ENCODE peak calls at places on chromosomes 13 and 19, in nine cellular contexts. One of them, this sample, is unnamed.

GRCh38 chr13:27953671-27954405 is 15.3 kb downstream of the CDX2 start:
- DNase-seq in tibial artery: peak; percentile 49
- DNase-seq in fibroblast of mammary gland: peak; percentile 57
- DNase-seq in mammary epithelial cell: peak; percentile 69
- DNase-seq in AG09309: peak; percentile 7
- DNase-seq in breast epithelium: no peak
- DNase-seq in pancreas: peak; percentile 83
- DNase-seq in natural killer cell: peak; percentile 48
- DNase-seq in left lung: peak; percentile 66
- DNase-seq in this sample: no peak

GRCh38 chr13:80386001-80386400 is 45.1 kb upstream of the SPRY2 start:
- DNase-seq in pancreas: no peak
- DNase-seq in tibial artery: no peak
- DNase-seq in mammary epithelial cell: no peak
- DNase-seq in breast epithelium: no peak
- DNase-seq in AG09309: no peak
- DNase-seq in natural killer cell: peak; percentile 28
- DNase-seq in fibroblast of mammary gland: no peak
- DNase-seq in left lung: no peak
- DNase-seq in this sample: no peak

GRCh38 chr19:56595548-56595899 is 422 bp downstream of the ZNF71 start:
- DNase-seq in tibial artery: no peak
- DNase-seq in fibroblast of mammary gland: peak; percentile 17
- DNase-seq in breast epithelium: no peak
- DNase-seq in mammary epithelial cell: no peak
- DNase-seq in pancreas: no peak
- DNase-seq in left lung: no peak
- DNase-seq in natural killer cell: no peak
- DNase-seq in AG09309: no peak
- DNase-seq in this sample: no peak

GRCh38 chr19:13937479-13938360 is 497 bp downstream of the PODNL1 start:
- DNase-seq in AG09309: no peak
- DNase-seq in natural killer cell: no peak
- DNase-seq in tibial artery: no peak
- DNase-seq in pancreas: no peak
- DNase-seq in left lung: no peak
- DNase-seq in fibroblast of mammary gland: no peak
- DNase-seq in mammary epithelial cell: no peak
- DNase-seq in breast epithelium: no peak
- DNase-seq in this sample: no peak

GRCh38 chr19:23263870-23264590 is 13.8 kb upstream of the ZNF724 start:
- DNase-seq in mammary epithelial cell: peak; percentile 22
- DNase-seq in tibial artery: no peak
- DNase-seq in AG09309: no peak
- DNase-seq in left lung: no peak
- DNase-seq in natural killer cell: no peak
- DNase-seq in fibroblast of mammary gland: peak; percentile 43
- DNase-seq in pancreas: no peak
- DNase-seq in breast epithelium: no peak
- DNase-seq in this sample: no peak

GRCh38 chr19:50008532-50008931 is 16.6 kb downstream of the VRK3 start:
- DNase-seq in pancreas: no peak
- DNase-seq in natural killer cell: no peak
- DNase-seq in breast epithelium: no peak
- DNase-seq in tibial artery: no peak
- DNase-seq in AG09309: no peak
- DNase-seq in left lung: no peak
- DNase-seq in mammary epithelial cell: no peak
- DNase-seq in fibroblast of mammary gland: no peak
- DNase-seq in this sample: no peak

GRCh38 chr13:40508112-40508511 is 158.3 kb downstream of the FOXO1 start:
- DNase-seq in left lung: no peak
- DNase-seq in pancreas: no peak
- DNase-seq in natural killer cell: no peak
- DNase-seq in AG09309: peak; percentile 33
- DNase-seq in fibroblast of mammary gland: peak; percentile 72
- DNase-seq in mammary epithelial cell: peak; percentile 45
- DNase-seq in breast epithelium: no peak
- DNase-seq in tibial artery: no peak
- DNase-seq in this sample: no peak

GRCh38 chr19:40231544-40232424 is 5.3 kb upstream of the CCNP start:
- DNase-seq in AG09309: no peak
- DNase-seq in tibial artery: no peak
- DNase-seq in pancreas: no peak
- DNase-seq in fibroblast of mammary gland: no peak
- DNase-seq in left lung: no peak
- DNase-seq in mammary epithelial cell: no peak
- DNase-seq in breast epithelium: no peak
- DNase-seq in natural killer cell: no peak
- DNase-seq in this sample: no peak

GRCh38 chr19:55704494-55705245 is 29.6 kb downstream of the EPN1 start:
- DNase-seq in left lung: no peak
- DNase-seq in tibial artery: no peak
- DNase-seq in natural killer cell: no peak
- DNase-seq in breast epithelium: no peak
- DNase-seq in mammary epithelial cell: no peak
- DNase-seq in AG09309: no peak
- DNase-seq in pancreas: no peak
- DNase-seq in fibroblast of mammary gland: peak; percentile 1
- DNase-seq in this sample: no peak

GRCh38 chr19:7534531-7534980 is 961 bp upstream of the PNPLA6 start:
- DNase-seq in fibroblast of mammary gland: peak; percentile 83
- DNase-seq in AG09309: peak; percentile 64
- DNase-seq in natural killer cell: no peak
- DNase-seq in pancreas: peak; percentile 40
- DNase-seq in breast epithelium: no peak
- DNase-seq in mammary epithelial cell: peak; percentile 36
- DNase-seq in left lung: peak; percentile 72
- DNase-seq in tibial artery: peak; percentile 86
- DNase-seq in this sample: no peak

GRCh38 chr13:48679941-48680630 is 26.4 kb downstream of the CYSLTR2 start:
- DNase-seq in breast epithelium: no peak
- DNase-seq in pancreas: no peak
- DNase-seq in natural killer cell: no peak
- DNase-seq in mammary epithelial cell: no peak
- DNase-seq in fibroblast of mammary gland: no peak
- DNase-seq in left lung: no peak
- DNase-seq in AG09309: no peak
- DNase-seq in tibial artery: no peak
- DNase-seq in this sample: no peak

GRCh38 chr13:99916366-99917103 is 55.0 kb downstream of the ZIC5 start:
- DNase-seq in tibial artery: no peak
- DNase-seq in left lung: no peak
- DNase-seq in natural killer cell: no peak
- DNase-seq in breast epithelium: no peak
- DNase-seq in fibroblast of mammary gland: peak; percentile 76
- DNase-seq in mammary epithelial cell: peak; percentile 66
- DNase-seq in AG09309: peak; percentile 57
- DNase-seq in pancreas: peak; percentile 33
- DNase-seq in this sample: peak; percentile 80

GRCh38 chr13:99923877-99924582 is 47.5 kb downstream of the ZIC5 start:
- DNase-seq in AG09309: no peak
- DNase-seq in natural killer cell: no peak
- DNase-seq in mammary epithelial cell: no peak
- DNase-seq in tibial artery: no peak
- DNase-seq in fibroblast of mammary gland: no peak
- DNase-seq in pancreas: no peak
- DNase-seq in left lung: no peak
- DNase-seq in breast epithelium: no peak
- DNase-seq in this sample: no peak

GRCh38 chr13:99922631-99923404 is 48.7 kb downstream of the ZIC5 start:
- DNase-seq in mammary epithelial cell: no peak
- DNase-seq in fibroblast of mammary gland: no peak
- DNase-seq in tibial artery: no peak
- DNase-seq in natural killer cell: no peak
- DNase-seq in pancreas: no peak
- DNase-seq in left lung: no peak
- DNase-seq in AG09309: no peak
- DNase-seq in breast epithelium: no peak
- DNase-seq in this sample: no peak

DNA sequence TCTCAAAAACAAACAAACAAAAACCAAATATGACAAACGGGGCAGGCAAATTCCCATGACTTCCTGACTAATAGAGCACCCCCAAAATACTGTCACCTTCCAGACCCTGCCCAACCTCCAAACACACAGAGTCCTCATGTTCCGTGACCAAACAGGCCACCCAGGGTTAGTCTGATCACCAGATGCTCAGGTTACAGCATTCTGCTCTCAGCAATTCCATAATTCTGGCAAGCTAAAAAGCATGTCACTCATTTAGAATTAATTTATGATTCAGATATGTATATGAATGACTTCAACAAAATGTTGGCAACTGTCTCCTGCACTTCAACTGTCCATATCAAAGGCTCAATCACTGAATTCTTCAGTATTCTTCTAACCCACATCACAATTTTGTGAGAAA is 52.4 kb downstream of the ZIC5 start:
- DNase-seq in fibroblast of mammary gland: no peak
- DNase-seq in mammary epithelial cell: no peak
- DNase-seq in natural killer cell: no peak
- DNase-seq in pancreas: no peak
- DNase-seq in left lung: no peak
- DNase-seq in tibial artery: no peak
- DNase-seq in AG09309: no peak
- DNase-seq in breast epithelium: no peak
- DNase-seq in this sample: no peak
- TF ChIP-seq CTCF in fibroblast of mammary gland: no peak
- TF ChIP-seq CTCF in mammary epithelial cell: no peak
- TF ChIP-seq CTCF in natural killer cell: no peak
- TF ChIP-seq CTCF in pancreas: no peak
- TF ChIP-seq CTCF in left lung: no peak
- TF ChIP-seq CTCF in tibial artery: no peak
- TF ChIP-seq CTCF in AG09309: no peak
- TF ChIP-seq CTCF in breast epithelium: no peak
- TF ChIP-seq CTCF in this sample: no peak

GRCh38 chr19:18230941-18231734 is 4.9 kb upstream of the PDE4C start:
- DNase-seq in fibroblast of mammary gland: no peak
- DNase-seq in tibial artery: no peak
- DNase-seq in natural killer cell: no peak
- DNase-seq in pancreas: no peak
- DNase-seq in mammary epithelial cell: no peak
- DNase-seq in breast epithelium: no peak
- DNase-seq in AG09309: no peak
- DNase-seq in left lung: no peak
- DNase-seq in this sample: no peak

GRCh38 chr19:18231775-18232174 is 5.5 kb upstream of the PDE4C start:
- DNase-seq in breast epithelium: no peak
- DNase-seq in left lung: no peak
- DNase-seq in AG09309: no peak
- DNase-seq in tibial artery: no peak
- DNase-seq in mammary epithelial cell: no peak
- DNase-seq in pancreas: no peak
- DNase-seq in natural killer cell: no peak
- DNase-seq in fibroblast of mammary gland: no peak
- DNase-seq in this sample: no peak

GRCh38 chr19:18233224-18233825 is 7.1 kb upstream of the PDE4C start:
- DNase-seq in mammary epithelial cell: peak; percentile 43
- DNase-seq in fibroblast of mammary gland: peak; percentile 25
- DNase-seq in tibial artery: no peak
- DNase-seq in pancreas: no peak
- DNase-seq in breast epithelium: no peak
- DNase-seq in AG09309: no peak
- DNase-seq in left lung: no peak
- DNase-seq in natural killer cell: peak; percentile 65
- DNase-seq in this sample: no peak

GRCh38 chr19:18234194-18234593 is 8.0 kb upstream of the PDE4C start:
- DNase-seq in AG09309: no peak
- DNase-seq in left lung: no peak
- DNase-seq in pancreas: no peak
- DNase-seq in natural killer cell: no peak
- DNase-seq in fibroblast of mammary gland: no peak
- DNase-seq in tibial artery: no peak
- DNase-seq in mammary epithelial cell: no peak
- DNase-seq in breast epithelium: no peak
- DNase-seq in this sample: peak; percentile 78

GRCh38 chr19:18232540-18233223 is 6.4 kb upstream of the PDE4C start:
- DNase-seq in fibroblast of mammary gland: no peak
- DNase-seq in mammary epithelial cell: no peak
- DNase-seq in pancreas: no peak
- DNase-seq in natural killer cell: no peak
- DNase-seq in breast epithelium: no peak
- DNase-seq in left lung: no peak
- DNase-seq in tibial artery: no peak
- DNase-seq in AG09309: no peak
- DNase-seq in this sample: peak; percentile 72
- TF ChIP-seq CTCF in fibroblast of mammary gland: no peak
- TF ChIP-seq CTCF in mammary epithelial cell: peak; percentile 12
- TF ChIP-seq CTCF in pancreas: no peak
- TF ChIP-seq CTCF in natural killer cell: no peak
- TF ChIP-seq CTCF in breast epithelium: no peak
- TF ChIP-seq CTCF in left lung: no peak
- TF ChIP-seq CTCF in tibial artery: no peak
- TF ChIP-seq CTCF in AG09309: no peak
- TF ChIP-seq CTCF in this sample: no peak

GRCh38 chr19:38555200-38555599 is 62.6 kb downstream of the MAP4K1 start:
- DNase-seq in pancreas: no peak
- DNase-seq in mammary epithelial cell: no peak
- DNase-seq in fibroblast of mammary gland: no peak
- DNase-seq in natural killer cell: no peak
- DNase-seq in breast epithelium: no peak
- DNase-seq in tibial artery: no peak
- DNase-seq in left lung: no peak
- DNase-seq in AG09309: no peak
- DNase-seq in this sample: no peak

GRCh38 chr19:38559428-38560401 is 58.0 kb downstream of the MAP4K1 start:
- DNase-seq in left lung: no peak
- DNase-seq in tibial artery: no peak
- DNase-seq in natural killer cell: no peak
- DNase-seq in breast epithelium: no peak
- DNase-seq in mammary epithelial cell: peak; percentile 99
- DNase-seq in pancreas: no peak
- DNase-seq in fibroblast of mammary gland: no peak
- DNase-seq in AG09309: no peak
- DNase-seq in this sample: no peak

GRCh38 chr19:38557205-38557799 is 60.5 kb downstream of the MAP4K1 start:
- DNase-seq in tibial artery: no peak
- DNase-seq in AG09309: no peak
- DNase-seq in fibroblast of mammary gland: no peak
- DNase-seq in mammary epithelial cell: no peak
- DNase-seq in left lung: peak; percentile 41
- DNase-seq in natural killer cell: no peak
- DNase-seq in breast epithelium: no peak
- DNase-seq in pancreas: no peak
- DNase-seq in this sample: no peak

GRCh38 chr19:38554676-38555141 is 63.0 kb downstream of the MAP4K1 start:
- DNase-seq in breast epithelium: no peak
- DNase-seq in natural killer cell: no peak
- DNase-seq in fibroblast of mammary gland: no peak
- DNase-seq in mammary epithelial cell: no peak
- DNase-seq in AG09309: no peak
- DNase-seq in left lung: no peak
- DNase-seq in tibial artery: no peak
- DNase-seq in pancreas: no peak
- DNase-seq in this sample: no peak

GRCh38 chr19:38556521-38557174 is 61.1 kb downstream of the MAP4K1 start:
- DNase-seq in breast epithelium: no peak
- DNase-seq in pancreas: no peak
- DNase-seq in fibroblast of mammary gland: no peak
- DNase-seq in natural killer cell: no peak
- DNase-seq in tibial artery: no peak
- DNase-seq in AG09309: no peak
- DNase-seq in left lung: no peak
- DNase-seq in mammary epithelial cell: peak; percentile 28
- DNase-seq in this sample: no peak
- TF ChIP-seq CTCF in breast epithelium: no peak
- TF ChIP-seq CTCF in pancreas: no peak
- TF ChIP-seq CTCF in fibroblast of mammary gland: peak; percentile 22
- TF ChIP-seq CTCF in natural killer cell: no peak
- TF ChIP-seq CTCF in tibial artery: no peak
- TF ChIP-seq CTCF in AG09309: peak; percentile 14
- TF ChIP-seq CTCF in left lung: no peak
- TF ChIP-seq CTCF in mammary epithelial cell: peak; percentile 80
- TF ChIP-seq CTCF in this sample: no peak

GRCh38 chr19:3575260-3575741 is 2.6 kb downstream of the HMG20B start:
- DNase-seq in pancreas: no peak
- DNase-seq in tibial artery: no peak
- DNase-seq in AG09309: no peak
- DNase-seq in fibroblast of mammary gland: no peak
- DNase-seq in mammary epithelial cell: no peak
- DNase-seq in natural killer cell: no peak
- DNase-seq in left lung: no peak
- DNase-seq in breast epithelium: no peak
- DNase-seq in this sample: no peak
- TF ChIP-seq CTCF in pancreas: no peak
- TF ChIP-seq CTCF in tibial artery: no peak
- TF ChIP-seq CTCF in AG09309: peak; percentile 39
- TF ChIP-seq CTCF in fibroblast of mammary gland: peak; percentile 12
- TF ChIP-seq CTCF in mammary epithelial cell: peak; percentile 74
- TF ChIP-seq CTCF in natural killer cell: no peak
- TF ChIP-seq CTCF in left lung: no peak
- TF ChIP-seq CTCF in breast epithelium: no peak
- TF ChIP-seq CTCF in this sample: peak; percentile 73

This sample was measured in D721Med.